ENCODE peak calls at places on chromosomes 2 and 18, in nine cellular contexts. O is OCI-LY7, N is IMR-90, M is mesenchymal stem cell, L is H1, K is fibroblast of lung, H is astrocyte, W is PC-3, Z is mammary epithelial cell. S is an unnamed sample.

GRCh38 chr18:36931116-36931515 is 102.2 kb downstream of the KIAA1328 start:
- DNase-seq in O (no peak), W (no peak), Z (no peak), N (no peak), M (no peak), K (no peak), L (no peak), H (no peak), S (no peak)

GRCh38 chr2:128282246-128282975 is 36.3 kb downstream of the HS6ST1 start:
- DNase-seq in H (no peak), Z (no peak), K (no peak), O (no peak), N (no peak), M (no peak), W (no peak), L (no peak), S (no peak)

GRCh38 chr18:22283397-22283796 is 114.0 kb downstream of the GATA6 start:
- DNase-seq in W (no peak), K (no peak), N (peak; percentile 56), L (no peak), H (peak; percentile 61), O (no peak), M (peak; percentile 73), Z (peak; percentile 14), S (no peak)

GRCh38 chr2:85888020-85888744 is 608 bp downstream of the ST3GAL5 start:
- DNase-seq in L (no peak), H (no peak), O (peak; percentile 40), W (no peak), K (no peak), M (peak; percentile 50), Z (no peak), N (no peak), S (peak; percentile 54)

GRCh38 chr2:20664431-20665260 is 2.3 kb upstream of the GDF7 start:
- DNase-seq in M (no peak), W (no peak), N (no peak), K (no peak), Z (no peak), L (no peak), H (no peak), O (no peak), S (no peak)

GRCh38 chr2:219369447-219369861 is 18.3 kb downstream of the DNPEP start:
- DNase-seq in H (peak; percentile 69), L (no peak), M (peak; percentile 81), O (no peak), W (peak; percentile 42), Z (peak; percentile 28), K (peak; percentile 86), N (peak; percentile 69), S (no peak)

GRCh38 chr2:19362652-19363473 is 4.4 kb upstream of the OSR1 start:
- DNase-seq in H (peak; percentile 55), Z (peak; percentile 83), W (peak; percentile 90), M (peak; percentile 79), O (peak; percentile 67), K (peak; percentile 92), L (no peak), N (peak; percentile 86), S (peak; percentile 80)

GRCh38 chr2:153971250-153971649 is 99.5 kb downstream of the GALNT13 start:
- DNase-seq in H (peak; percentile 14), N (no peak), O (no peak), M (peak; percentile 10), L (no peak), W (peak; percentile 30), K (no peak), Z (no peak), S (no peak)

GRCh38 chr18:29164020-29164706 is 987.2 kb upstream of the CDH2 start:
- DNase-seq in O (no peak), Z (peak; percentile 82), K (peak; percentile 93), W (peak; percentile 96), H (peak; percentile 95), N (peak; percentile 96), M (peak; percentile 97), L (no peak), S (no peak)

GRCh38 chr2:23585218-23585945 is 200.4 kb downstream of the KLHL29 start:
- DNase-seq in H (no peak), L (no peak), Z (no peak), M (no peak), K (no peak), W (no peak), O (no peak), N (no peak), S (no peak)

GRCh38 chr2:194765723-194766122 is 891.3 kb upstream of the SLC39A10 start:
- DNase-seq in Z (no peak), K (no peak), O (no peak), N (no peak), W (no peak), M (no peak), L (no peak), H (no peak), S (no peak)

GRCh38 chr18:58297198-58297597 is 253.2 kb downstream of the NEDD4L start:
- DNase-seq in W (peak; percentile 72), O (no peak), M (peak; percentile 43), H (peak; percentile 74), Z (peak; percentile 85), K (peak; percentile 35), N (peak; percentile 74), L (no peak), S (no peak)

GRCh38 chr18:32049393-32050161 is 31.0 kb downstream of the RNF125 start:
- DNase-seq in M (no peak), W (peak; percentile 37), L (no peak), K (no peak), N (no peak), H (peak; percentile 52), O (peak; percentile 22), Z (peak; percentile 66), S (no peak)

GRCh38 chr18:12904012-12904516 is 20.0 kb upstream of the PTPN2 start:
- DNase-seq in O (no peak), W (no peak), L (no peak), N (no peak), H (no peak), Z (no peak), K (peak; percentile 50), M (peak; percentile 82), S (no peak)

GRCh38 chr2:109087055-109087663 is 41.8 kb upstream of the SH3RF3 start:
- DNase-seq in H (no peak), M (no peak), K (no peak), Z (no peak), N (no peak), L (no peak), W (no peak), O (no peak), S (no peak)

GRCh38 chr18:12659904-12660605 is 2.1 kb upstream of the SPIRE1 start:
- DNase-seq in L (no peak), H (peak; percentile 63), N (peak; percentile 70), O (peak; percentile 47), M (peak; percentile 73), W (peak; percentile 85), Z (peak; percentile 44), K (peak; percentile 80), S (peak; percentile 82)

GRCh38 chr18:13720123-13720522 is 6.2 kb downstream of the FAM210A start:
- DNase-seq in Z (no peak), H (no peak), K (no peak), N (no peak), M (no peak), O (no peak), L (no peak), W (peak; percentile 5), S (no peak)

GRCh38 chr18:50614838-50615237 is 55.0 kb downstream of the MAPK4 start:
- DNase-seq in W (no peak), N (no peak), M (no peak), L (no peak), K (peak; percentile 5), Z (peak; percentile 99), O (no peak), H (no peak), S (no peak)

GRCh38 chr2:96264656-96265348 is 995 bp downstream of the TMEM127 start:
- DNase-seq in K (peak; percentile 38), L (no peak), Z (no peak), H (peak; percentile 14), W (no peak), M (peak; percentile 52), N (peak; percentile 29), O (peak; percentile 81), S (peak; percentile 77)

DNA sequence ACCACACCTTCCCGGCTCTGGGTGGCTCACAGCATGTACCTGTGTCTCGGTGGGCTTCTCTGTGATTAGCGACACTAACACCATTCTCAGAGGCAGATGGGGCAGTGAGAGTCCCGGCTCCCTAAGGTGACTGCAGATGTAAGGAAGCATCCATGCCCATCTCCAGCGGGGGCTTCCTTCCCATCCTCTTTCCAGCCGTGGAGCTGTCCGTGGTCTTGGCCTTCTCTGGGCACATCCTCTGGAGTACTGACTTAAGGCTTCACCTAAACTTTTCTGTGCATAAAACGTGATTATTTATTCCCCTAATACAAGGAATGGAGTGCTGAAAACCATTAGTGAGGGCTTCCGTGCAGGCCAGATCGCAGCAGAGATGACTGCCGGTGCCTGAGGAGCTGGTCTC is 186.3 kb upstream of the SALL3 start:
- DNase-seq in K (no peak), Z (no peak), L (no peak), N (no peak), O (no peak), H (no peak), M (no peak), W (no peak), S (no peak)
- H2AFZ ChIP-seq in K (no peak overlapping the region), Z (no peak overlapping the region), L (no peak overlapping the region), N (no peak overlapping the region), O (no peak overlapping the region), H (no peak overlapping the region), M (no peak overlapping the region), W (no peak overlapping the region), S (no peak overlapping the region)

DNA sequence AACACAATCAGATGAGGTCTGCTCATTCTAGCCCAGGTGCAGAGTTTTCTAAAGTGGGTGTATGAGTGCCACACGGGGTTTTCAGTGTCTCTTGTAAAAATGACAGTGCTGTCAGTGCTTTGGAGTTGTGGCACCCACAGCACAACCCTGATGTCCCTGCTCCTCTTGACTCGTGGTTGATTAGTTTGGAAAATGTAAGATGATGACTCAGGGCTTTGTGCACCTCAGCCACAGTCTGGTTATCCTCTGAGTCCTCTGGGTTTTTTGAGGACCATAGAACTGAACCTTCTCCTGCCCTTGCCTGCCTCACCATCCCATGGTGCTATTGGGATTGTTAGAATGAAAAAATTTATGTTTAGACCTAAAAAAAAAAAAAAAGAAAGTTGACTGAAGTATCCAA is 105.6 kb downstream of the MYO1B start:
- DNase-seq in K (no peak), O (no peak), W (peak; percentile 22), N (peak; percentile 52), L (no peak), Z (peak; percentile 43), H (peak; percentile 51), M (peak; percentile 56), S (no peak)
- H3K4me2 ChIP-seq in K (no peak overlapping the region), O (no peak overlapping the region), W (no peak overlapping the region), N (no peak overlapping the region), L (no peak overlapping the region), Z (no peak overlapping the region), H (peak overlapping the region; percentile 10), M (no peak overlapping the region), S (no peak overlapping the region)

DNA sequence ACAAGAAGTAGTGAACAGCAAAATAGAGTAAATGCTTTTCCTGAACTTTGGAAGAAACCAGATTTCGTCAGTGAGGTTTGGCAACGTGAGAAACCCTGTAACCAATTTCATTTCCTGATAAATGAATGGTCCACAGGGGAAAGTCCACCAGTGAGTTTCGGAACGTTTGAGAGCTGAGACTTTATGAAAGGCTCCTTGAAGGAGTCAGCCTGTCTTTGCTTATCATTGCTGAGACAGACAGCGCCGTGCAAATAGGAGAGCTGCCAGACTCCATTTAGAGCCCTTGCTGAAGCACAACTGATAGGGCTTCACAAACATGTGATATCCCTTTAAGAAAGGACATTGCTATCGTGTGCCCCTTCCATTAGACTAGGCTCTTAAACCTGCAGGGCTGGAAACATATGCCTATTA is 121.8 kb upstream of the SMAD7 start:
- DNase-seq in W (no peak), O (no peak), L (no peak), N (peak; percentile 61), Z (no peak), H (no peak), K (peak; percentile 57), M (no peak), S (no peak)
- H2AFZ ChIP-seq in W (no peak overlapping the region), O (no peak overlapping the region), L (no peak overlapping the region), N (peak overlapping the region; percentile 19), Z (no peak overlapping the region), H (no peak overlapping the region), K (no peak overlapping the region), M (no peak overlapping the region), S (no peak overlapping the region)

GRCh38 chr2:226845717-226846116 is 9.9 kb downstream of the RHBDD1 start:
- DNase-seq in W (no peak), M (no peak), N (no peak), L (no peak), K (no peak), O (no peak), Z (no peak), H (no peak), S (no peak)
- H3K4me2 ChIP-seq in W (no peak overlapping the region), M (no peak overlapping the region), N (no peak overlapping the region), L (no peak overlapping the region), K (no peak overlapping the region), O (peak overlapping the region; percentile 38), Z (no peak overlapping the region), H (no peak overlapping the region), S (peak overlapping the region; percentile 46)